ENCODE peak calls at places on chromosome 4, in six cellular contexts. E is globus pallidus, R is activated T-cell treated with anti-CD3 and anti-CD28 coated beads for 48 hours, P is AG04450, A is AG08395, Z is pancreas. O is an unnamed sample.

GRCh38 chr4:162977788-162978187 is 188.9 kb downstream of the NAF1 start:
- DNase-seq in A (no peak), P (no peak), Z (no peak), E (no peak), R (no peak), O (no peak)

GRCh38 chr4:169659736-169660670 is 39.6 kb downstream of the CLCN3 start:
- DNase-seq in A (peak), R (peak), Z (peak), P (peak), E (peak), O (peak)

GRCh38 chr4:43331226-43332078 is 438.9 kb downstream of the GRXCR1 start:
- DNase-seq in R (no peak), P (no peak), A (peak), E (no peak), Z (no peak), O (no peak)

GRCh38 chr4:6194458-6195195 is 5.7 kb downstream of the JAKMIP1 start:
- DNase-seq in R (no peak), P (no peak), Z (no peak), A (no peak), E (peak), O (no peak)

GRCh38 chr4:3300198-3300671 is 7.4 kb downstream of the RGS12 start:
- DNase-seq in A (no peak), R (no peak), E (no peak), P (no peak), Z (peak), O (no peak)

GRCh38 chr4:72473434-72473900 is 95.6 kb downstream of the ADAMTS3 start:
- DNase-seq in Z (no peak), P (no peak), A (no peak), R (no peak), E (no peak), O (no peak)

GRCh38 chr4:184588893-184589292 is 60.4 kb downstream of the CASP3 start:
- DNase-seq in R (no peak), P (no peak), A (no peak), E (peak), Z (no peak), O (no peak)

GRCh38 chr4:46250997-46251396 is 127.1 kb upstream of the GABRG1 start:
- DNase-seq in R (no peak), E (no peak), P (no peak), A (no peak), Z (no peak), O (no peak)

GRCh38 chr4:156294577-156294976 is 340.9 kb upstream of the CTSO start:
- DNase-seq in P (peak), A (peak), Z (no peak), R (no peak), E (peak), O (peak)

O was measured in SJSA1.